ENCODE peak calls at places on chromosomes 12 and 14, in ten cellular contexts. F is OCI-M1, D is iris pigment epithelial cell, O is osteocyte, I is activated B cell treated with CpG ODN at 0.5 μM for 24 hours, T is cortex of kidney, V is GM13977, Z is LHCN-M2, M is HTR-8/SVneo, L is psoas muscle. C is an unnamed sample.

GRCh38 chr12:105355752-105356151 is 25.3 kb downstream of the C12orf75 start:
- DNase-seq in F (no peak), D (peak), O (no peak), I (no peak), T (no peak), V (no peak), Z (peak), M (peak), L (no peak), C (no peak)

GRCh38 chr14:66403183-66403582 is 83.0 kb upstream of the CCDC196 start:
- DNase-seq in F (peak), D (peak), O (no peak), I (no peak), T (no peak), V (no peak), Z (peak), M (peak), L (no peak), C (peak)

GRCh38 chr14:24377660-24378059 is 9.7 kb downstream of the NFATC4 start:
- DNase-seq in F (peak), D (no peak), O (no peak), I (no peak), T (no peak), V (no peak), Z (no peak), M (no peak), L (no peak), C (no peak)

GRCh38 chr14:81211844-81212243 is 8.9 kb downstream of the GTF2A1 start:
- DNase-seq in F (peak), D (peak), O (no peak), I (no peak), T (no peak), V (no peak), Z (peak), M (no peak), L (peak), C (peak)

GRCh38 chr14:84785997-84786396 is 743.9 kb upstream of the FLRT2 start:
- DNase-seq in F (no peak), D (peak), O (no peak), I (no peak), T (no peak), V (no peak), Z (no peak), M (no peak), L (no peak), C (no peak)

GRCh38 chr12:78977463-78977862 is 112.9 kb downstream of the SYT1 start:
- DNase-seq in F (peak), D (peak), O (no peak), I (no peak), T (no peak), V (no peak), Z (no peak), M (no peak), L (no peak), C (no peak)

GRCh38 chr14:32623300-32624093 is 294.4 kb downstream of the AKAP6 start:
- DNase-seq in F (no peak), D (peak), O (no peak), I (no peak), T (no peak), V (no peak), Z (peak), M (no peak), L (no peak), C (no peak)

GRCh38 chr12:113208041-113208934 is 13.0 kb upstream of the TPCN1 start:
- DNase-seq in F (peak), D (no peak), O (no peak), I (peak), T (no peak), V (peak), Z (no peak), M (no peak), L (no peak), C (peak)

GRCh38 chr12:113276946-113277500 is 55.8 kb downstream of the TPCN1 start:
- DNase-seq in F (no peak), D (no peak), O (no peak), I (no peak), T (no peak), V (no peak), Z (no peak), M (no peak), L (peak), C (no peak)